ENCODE peak calls at places on chromosome 1, in four cellular contexts. One of them, this sample, is unnamed.

GRCh38 chr1:62247391-62248168 is 52.9 kb downstream of the L1TD1 start:
- DNase-seq in GM12878: no peak
- DNase-seq in K562: no peak
- DNase-seq in HL-60: no peak
- DNase-seq in this sample: no peak

GRCh38 chr1:220378571-220379302 is 106.5 kb upstream of the RAB3GAP2 start:
- DNase-seq in GM12878: no peak
- DNase-seq in K562: no peak
- DNase-seq in HL-60: no peak
- DNase-seq in this sample: no peak

GRCh38 chr1:204723131-204723787 is 37.7 kb upstream of the LRRN2 start:
- DNase-seq in GM12878: no peak
- DNase-seq in K562: no peak
- DNase-seq in HL-60: no peak
- DNase-seq in this sample: no peak

GRCh38 chr1:237124856-237125462 is 83.0 kb downstream of the RYR2 start:
- DNase-seq in GM12878: no peak
- DNase-seq in K562: peak; percentile 50
- DNase-seq in HL-60: no peak
- DNase-seq in this sample: no peak

GRCh38 chr1:21586926-21587601 is 77.8 kb downstream of the ALPL start:
- DNase-seq in GM12878: no peak
- DNase-seq in K562: peak; percentile 81
- DNase-seq in HL-60: no peak
- DNase-seq in this sample: no peak

GRCh38 chr1:87305096-87305495 is 23.6 kb upstream of the LMO4 start:
- DNase-seq in GM12878: no peak
- DNase-seq in K562: no peak
- DNase-seq in HL-60: peak; percentile 21
- DNase-seq in this sample: no peak

GRCh38 chr1:169087876-169088275 is 18.6 kb upstream of the ATP1B1 start:
- DNase-seq in GM12878: no peak
- DNase-seq in K562: no peak
- DNase-seq in HL-60: no peak
- DNase-seq in this sample: no peak

GRCh38 chr1:12518956-12519707 is 98.9 kb downstream of the DHRS3 start:
- DNase-seq in GM12878: no peak
- DNase-seq in K562: no peak
- DNase-seq in HL-60: no peak
- DNase-seq in this sample: no peak

GRCh38 chr1:224380003-224380402 is 23.3 kb downstream of the CNIH4 start:
- DNase-seq in GM12878: peak; percentile 75
- DNase-seq in K562: no peak
- DNase-seq in HL-60: peak; percentile 62
- DNase-seq in this sample: no peak

GRCh38 chr1:154405762-154406571 is 824 bp downstream of the IL6R start:
- DNase-seq in GM12878: no peak
- DNase-seq in K562: peak; percentile 54
- DNase-seq in HL-60: no peak
- DNase-seq in this sample: no peak

DNA sequence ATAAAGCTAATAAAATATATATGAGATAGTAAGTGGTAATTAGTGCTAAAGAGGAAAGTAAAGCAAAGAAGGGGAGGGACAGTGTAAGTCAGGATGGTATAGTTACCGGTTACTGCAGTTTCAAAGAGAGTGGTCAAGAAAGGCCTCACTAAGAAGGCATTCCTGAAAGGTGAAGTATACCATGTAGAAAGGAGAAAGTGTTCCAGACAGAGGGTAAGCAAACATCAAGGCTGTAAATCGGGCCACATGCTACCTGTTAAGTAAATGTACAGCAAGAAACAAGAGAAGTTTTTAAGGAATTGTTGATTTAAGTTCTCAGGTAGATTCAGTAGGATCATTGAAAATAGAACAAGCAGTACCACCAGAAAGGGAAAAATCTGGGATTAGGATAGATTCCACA is 9.7 kb downstream of the DESI2 start:
- DNase-seq in GM12878: no peak
- DNase-seq in K562: no peak
- DNase-seq in HL-60: no peak
- DNase-seq in this sample: no peak
- TF ChIP-seq SPI1 in GM12878: no peak
- TF ChIP-seq SPI1 in K562: no peak
- TF ChIP-seq SPI1 in HL-60: no peak
- TF ChIP-seq SPI1 in this sample: no peak

GRCh38 chr1:197441990-197442389 is 173.9 kb downstream of the CRB1 start:
- DNase-seq in GM12878: no peak
- DNase-seq in K562: peak; percentile 32
- DNase-seq in HL-60: no peak
- DNase-seq in this sample: no peak

GRCh38 chr1:197439708-197440107 is 171.7 kb downstream of the CRB1 start:
- DNase-seq in GM12878: no peak
- DNase-seq in K562: no peak
- DNase-seq in HL-60: no peak
- DNase-seq in this sample: no peak

GRCh38 chr1:197435224-197435623 is 167.2 kb downstream of the CRB1 start:
- DNase-seq in GM12878: no peak
- DNase-seq in K562: no peak
- DNase-seq in HL-60: no peak
- DNase-seq in this sample: no peak

GRCh38 chr1:197440730-197441129 is 172.7 kb downstream of the CRB1 start:
- DNase-seq in GM12878: no peak
- DNase-seq in K562: no peak
- DNase-seq in HL-60: no peak
- DNase-seq in this sample: no peak

DNA sequence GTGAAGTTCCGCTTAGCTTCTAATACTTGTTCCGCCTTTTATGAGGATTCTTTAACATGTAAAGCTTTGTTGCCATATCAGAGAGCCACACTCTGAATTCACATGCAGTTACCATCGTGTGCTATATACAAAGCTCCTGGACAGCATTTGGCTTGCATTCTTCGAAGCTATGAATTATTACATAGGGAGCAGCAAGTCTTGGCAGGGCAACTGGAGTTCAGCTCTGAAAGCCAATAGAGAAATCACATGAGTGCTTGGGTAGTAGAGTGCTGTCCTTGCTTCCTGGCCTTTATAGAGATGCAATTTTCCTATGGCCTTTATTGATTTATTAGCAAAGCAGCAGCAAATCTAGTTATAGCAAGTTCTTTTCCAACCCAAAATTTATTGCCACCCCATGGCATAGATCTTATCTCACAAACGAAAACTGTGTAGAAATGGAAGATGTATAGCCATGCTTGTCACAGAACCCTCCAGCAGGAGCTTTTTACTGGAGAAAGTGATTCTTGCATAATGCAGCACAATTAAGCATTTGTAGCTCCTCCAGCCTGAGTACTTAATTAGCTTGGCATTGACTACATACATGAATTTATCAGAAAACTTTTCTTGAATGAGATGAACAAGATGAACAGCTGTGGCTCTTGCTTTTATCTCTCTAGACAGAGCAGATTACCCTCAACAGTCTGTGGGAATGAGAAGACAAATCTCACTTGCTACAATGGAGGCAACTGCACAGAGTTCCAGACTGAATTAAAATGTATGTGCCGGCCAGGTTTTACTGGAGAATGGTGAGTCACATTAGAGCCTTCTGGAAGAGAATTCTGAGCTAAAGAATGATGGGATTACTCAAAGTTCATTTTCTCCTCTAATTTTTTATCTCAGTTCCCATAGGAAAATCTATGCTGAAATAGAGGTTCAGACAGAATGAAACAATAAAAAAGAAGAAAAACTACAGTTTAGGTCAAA is 170.1 kb downstream of the CRB1 start:
- DNase-seq in GM12878: no peak
- DNase-seq in K562: no peak
- DNase-seq in HL-60: no peak
- DNase-seq in this sample: no peak
- TF ChIP-seq SPI1 in GM12878: no peak
- TF ChIP-seq SPI1 in K562: no peak
- TF ChIP-seq SPI1 in HL-60: no peak
- TF ChIP-seq SPI1 in this sample: no peak

DNA sequence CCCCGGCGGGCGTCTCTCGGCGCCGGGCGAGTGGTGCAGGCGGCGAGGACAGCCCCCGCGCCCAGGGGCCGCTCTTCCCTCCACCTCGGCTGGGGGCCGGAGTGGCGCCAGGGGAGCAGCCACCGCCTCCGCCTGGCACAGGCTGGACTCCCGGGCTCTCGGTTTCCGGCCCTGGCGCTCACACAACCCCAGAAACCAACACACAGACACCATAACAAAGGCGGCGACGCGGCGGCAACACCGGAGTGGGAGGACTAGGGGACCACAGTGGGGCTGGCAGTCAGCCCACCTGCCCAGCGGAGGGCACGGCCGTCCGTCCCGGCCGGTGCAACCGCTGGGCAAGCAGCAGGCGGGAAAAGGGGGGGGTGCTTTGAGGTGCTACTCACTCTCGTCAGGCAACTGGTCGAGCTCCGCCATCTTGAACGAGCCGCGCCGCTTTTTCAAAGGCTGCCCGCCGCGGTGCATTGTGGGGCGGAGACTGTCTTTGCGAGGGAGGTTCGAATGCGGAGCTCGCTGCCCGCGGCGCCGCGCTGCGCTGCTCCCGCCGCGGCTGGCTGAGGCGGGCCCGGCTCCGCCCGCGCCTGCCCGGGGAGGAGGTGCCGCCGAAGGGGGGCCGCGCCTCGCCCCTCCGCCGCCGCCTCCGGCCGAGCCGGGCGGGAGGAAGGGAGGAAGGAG is at the start of gene LIN9:
- DNase-seq in GM12878: peak; percentile 46
- DNase-seq in K562: peak; percentile 98
- DNase-seq in HL-60: peak; percentile 80
- DNase-seq in this sample: peak; percentile 86
- TF ChIP-seq SPI1 in GM12878: no peak
- TF ChIP-seq SPI1 in K562: no peak
- TF ChIP-seq SPI1 in HL-60: no peak
- TF ChIP-seq SPI1 in this sample: no peak

DNA sequence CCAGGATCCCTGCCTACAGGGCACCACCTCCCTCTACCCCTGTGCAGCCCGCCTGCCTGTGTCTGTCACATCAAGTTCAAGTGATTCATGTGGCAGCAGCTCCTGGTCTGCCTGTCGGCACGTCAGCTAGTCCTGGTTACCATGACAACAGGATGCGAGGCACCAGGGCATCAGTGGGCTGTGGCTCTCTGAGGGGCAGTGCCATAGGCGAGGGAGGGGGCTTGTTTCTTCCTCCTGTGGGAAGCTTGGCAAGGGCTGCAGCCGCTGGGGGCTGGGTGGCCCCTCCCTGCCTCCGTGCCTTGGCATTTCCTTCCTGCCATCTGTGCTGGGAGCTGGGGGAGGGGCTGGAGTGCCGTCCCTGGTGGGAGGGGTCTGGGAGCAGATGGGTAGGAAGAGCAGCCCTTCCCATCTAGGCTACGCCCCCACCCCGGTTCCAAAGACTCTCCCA is 43.1 kb downstream of the FOXO6 start:
- DNase-seq in GM12878: no peak
- DNase-seq in K562: no peak
- DNase-seq in HL-60: no peak
- DNase-seq in this sample: no peak
- TF ChIP-seq SPI1 in GM12878: no peak
- TF ChIP-seq SPI1 in K562: no peak
- TF ChIP-seq SPI1 in HL-60: no peak
- TF ChIP-seq SPI1 in this sample: no peak

DNA sequence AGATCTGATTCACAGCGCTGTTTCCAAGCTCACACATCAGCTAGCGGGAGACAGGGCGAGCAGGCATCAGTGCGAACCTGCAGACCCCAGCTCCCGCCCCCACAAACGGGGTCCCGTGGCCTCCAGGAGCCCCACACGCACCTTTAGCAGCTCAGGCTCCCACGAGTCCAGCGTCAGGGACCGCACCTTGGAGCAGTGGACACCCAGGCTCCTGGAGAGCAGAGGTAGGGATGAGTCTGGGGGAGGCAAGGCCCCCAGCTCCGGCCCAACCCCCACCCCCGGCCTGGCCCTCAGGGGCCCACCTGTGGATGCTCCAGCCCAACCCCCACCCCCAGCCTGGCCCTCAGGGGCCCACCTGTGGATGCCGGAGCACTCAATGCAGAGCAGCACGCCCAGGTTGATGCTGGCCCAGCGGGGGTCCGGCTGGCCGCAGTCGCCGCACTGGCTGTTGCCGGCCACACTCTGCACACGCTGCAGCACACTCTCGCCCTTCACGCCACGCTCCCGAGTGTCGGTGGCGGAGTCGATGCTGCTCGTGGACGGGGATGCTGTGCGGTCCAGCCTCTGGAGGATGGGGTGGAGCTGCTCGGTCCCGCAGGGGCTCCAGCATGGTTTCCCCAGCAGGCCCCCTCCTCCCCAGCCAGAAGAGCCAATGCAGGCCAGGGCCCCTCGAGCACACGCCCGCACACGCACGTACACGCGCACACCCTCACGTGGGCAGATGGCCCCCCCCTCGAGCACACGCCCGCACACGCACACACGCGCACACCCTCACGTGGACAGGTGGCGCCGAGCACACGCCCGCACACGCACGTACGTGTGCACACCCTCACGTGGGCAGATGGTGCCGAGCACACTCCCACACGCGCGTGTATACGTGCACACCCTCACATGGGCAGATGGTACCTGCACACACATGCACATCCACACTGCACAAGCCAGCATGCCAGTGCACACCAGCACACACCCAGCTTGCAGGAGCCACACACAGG is 11.4 kb downstream of the ACAP3 start:
- DNase-seq in GM12878: no peak
- DNase-seq in K562: no peak
- DNase-seq in HL-60: no peak
- DNase-seq in this sample: no peak
- TF ChIP-seq SPI1 in GM12878: no peak
- TF ChIP-seq SPI1 in K562: no peak
- TF ChIP-seq SPI1 in HL-60: no peak
- TF ChIP-seq SPI1 in this sample: no peak

GRCh38 chr1:89523597-89524368 is 846 bp upstream of the LRRC8B start:
- DNase-seq in GM12878: no peak
- DNase-seq in K562: peak; percentile 85
- DNase-seq in HL-60: peak; percentile 57
- DNase-seq in this sample: peak; percentile 10

GRCh38 chr1:89524369-89525168 is at the start of gene LRRC8B:
- DNase-seq in GM12878: peak; percentile 71
- DNase-seq in K562: peak; percentile 94
- DNase-seq in HL-60: peak; percentile 72
- DNase-seq in this sample: peak; percentile 72

GRCh38 chr1:89527256-89527655 is 2.6 kb downstream of the LRRC8B start:
- DNase-seq in GM12878: no peak
- DNase-seq in K562: no peak
- DNase-seq in HL-60: no peak
- DNase-seq in this sample: no peak

GRCh38 chr1:89527750-89528381 is 3.2 kb downstream of the LRRC8B start:
- DNase-seq in GM12878: no peak
- DNase-seq in K562: no peak
- DNase-seq in HL-60: no peak
- DNase-seq in this sample: no peak

GRCh38 chr1:89525169-89525855 is 683 bp downstream of the LRRC8B start:
- DNase-seq in GM12878: peak; percentile 35
- DNase-seq in K562: peak; percentile 61
- DNase-seq in HL-60: peak; percentile 41
- DNase-seq in this sample: no peak
- TF ChIP-seq SPI1 in GM12878: peak; percentile 64
- TF ChIP-seq SPI1 in K562: peak; percentile 86
- TF ChIP-seq SPI1 in HL-60: peak; percentile 82
- TF ChIP-seq SPI1 in this sample: peak; percentile 47

GRCh38 chr1:10873189-10873588 is 76.7 kb upstream of the CASZ1 start:
- DNase-seq in GM12878: no peak
- DNase-seq in K562: peak; percentile 40
- DNase-seq in HL-60: no peak
- DNase-seq in this sample: no peak
- TF ChIP-seq SPI1 in GM12878: no peak
- TF ChIP-seq SPI1 in K562: no peak
- TF ChIP-seq SPI1 in HL-60: no peak
- TF ChIP-seq SPI1 in this sample: no peak

This sample was measured in GM12891.